ENCODE peak calls at places on chromosomes 4 and X, in seven cellular contexts. One of them, this sample, is unnamed.
A peak's percentile ranks its signal among the peaks of the same experiment; 100 is the strongest.

GRCh38 chrX:22399793-22400192 is 127.1 kb downstream of the CBLL2 start:
- DNase-seq in cardiac fibroblast: no peak
- DNase-seq in AG09309: no peak
- DNase-seq in left lung: no peak
- DNase-seq in kidney epithelial cell: peak; percentile 10
- DNase-seq in lung: no peak
- DNase-seq in body of pancreas: no peak
- DNase-seq in this sample: no peak

GRCh38 chr4:40976343-40976742 is 226.6 kb downstream of the NSUN7 start:
- DNase-seq in kidney epithelial cell: no peak
- DNase-seq in lung: no peak
- DNase-seq in cardiac fibroblast: peak; percentile 80
- DNase-seq in left lung: no peak
- DNase-seq in body of pancreas: peak; percentile 63
- DNase-seq in AG09309: no peak
- DNase-seq in this sample: no peak

GRCh38 chr4:6225469-6225868 is 25.1 kb upstream of the JAKMIP1 start:
- DNase-seq in cardiac fibroblast: peak; percentile 6
- DNase-seq in left lung: no peak
- DNase-seq in body of pancreas: no peak
- DNase-seq in kidney epithelial cell: no peak
- DNase-seq in AG09309: no peak
- DNase-seq in lung: no peak
- DNase-seq in this sample: no peak

GRCh38 chr4:46442963-46443362 is 53.0 kb upstream of the GABRA2 start:
- DNase-seq in body of pancreas: no peak
- DNase-seq in lung: no peak
- DNase-seq in kidney epithelial cell: no peak
- DNase-seq in left lung: no peak
- DNase-seq in AG09309: no peak
- DNase-seq in cardiac fibroblast: peak; percentile 31
- DNase-seq in this sample: no peak

GRCh38 chr4:10008208-10009005 is 12.9 kb downstream of the SLC2A9 start:
- DNase-seq in lung: no peak
- DNase-seq in body of pancreas: no peak
- DNase-seq in AG09309: no peak
- DNase-seq in left lung: no peak
- DNase-seq in kidney epithelial cell: no peak
- DNase-seq in cardiac fibroblast: peak; percentile 49
- DNase-seq in this sample: no peak

GRCh38 chr4:38177792-38178665 is 217.8 kb downstream of the PTTG2 start:
- DNase-seq in cardiac fibroblast: peak; percentile 81
- DNase-seq in kidney epithelial cell: no peak
- DNase-seq in body of pancreas: peak; percentile 95
- DNase-seq in left lung: peak; percentile 89
- DNase-seq in lung: peak; percentile 83
- DNase-seq in AG09309: no peak
- DNase-seq in this sample: peak; percentile 62

GRCh38 chrX:7146026-7146702 is 1.3 kb upstream of the STS start:
- DNase-seq in kidney epithelial cell: no peak
- DNase-seq in cardiac fibroblast: no peak
- DNase-seq in lung: no peak
- DNase-seq in body of pancreas: no peak
- DNase-seq in left lung: no peak
- DNase-seq in AG09309: no peak
- DNase-seq in this sample: no peak

GRCh38 chr4:8472689-8473197 is 32.2 kb downstream of the TRMT44 start:
- DNase-seq in left lung: no peak
- DNase-seq in body of pancreas: no peak
- DNase-seq in AG09309: peak; percentile 99
- DNase-seq in cardiac fibroblast: peak; percentile 96
- DNase-seq in kidney epithelial cell: peak; percentile 75
- DNase-seq in lung: no peak
- DNase-seq in this sample: no peak

GRCh38 chrX:39982927-39983326 is 114.8 kb downstream of the BCOR start:
- DNase-seq in lung: no peak
- DNase-seq in AG09309: no peak
- DNase-seq in kidney epithelial cell: no peak
- DNase-seq in cardiac fibroblast: no peak
- DNase-seq in left lung: no peak
- DNase-seq in body of pancreas: peak; percentile 15
- DNase-seq in this sample: no peak

GRCh38 chr4:152536545-152537182 is 772 bp upstream of the FBXW7 start:
- DNase-seq in kidney epithelial cell: no peak
- DNase-seq in left lung: no peak
- DNase-seq in AG09309: peak; percentile 4
- DNase-seq in cardiac fibroblast: peak; percentile 47
- DNase-seq in lung: peak; percentile 35
- DNase-seq in body of pancreas: no peak
- DNase-seq in this sample: peak; percentile 62

GRCh38 chrX:17831255-17831654 is 29.8 kb downstream of the RAI2 start:
- DNase-seq in left lung: no peak
- DNase-seq in lung: no peak
- DNase-seq in cardiac fibroblast: no peak
- DNase-seq in body of pancreas: no peak
- DNase-seq in AG09309: no peak
- DNase-seq in kidney epithelial cell: no peak
- DNase-seq in this sample: no peak

GRCh38 chrX:44945736-44946135 is 72.7 kb downstream of the KDM6A start:
- DNase-seq in AG09309: no peak
- DNase-seq in body of pancreas: no peak
- DNase-seq in cardiac fibroblast: no peak
- DNase-seq in lung: no peak
- DNase-seq in kidney epithelial cell: no peak
- DNase-seq in left lung: no peak
- DNase-seq in this sample: no peak

GRCh38 chr4:128315756-128316520 is 28.3 kb upstream of the PGRMC2 start:
- DNase-seq in kidney epithelial cell: no peak
- DNase-seq in cardiac fibroblast: no peak
- DNase-seq in body of pancreas: no peak
- DNase-seq in left lung: no peak
- DNase-seq in AG09309: no peak
- DNase-seq in lung: no peak
- DNase-seq in this sample: no peak

GRCh38 chrX:21798677-21799219 is 40.7 kb upstream of the MBTPS2 start:
- DNase-seq in lung: no peak
- DNase-seq in cardiac fibroblast: peak; percentile 24
- DNase-seq in body of pancreas: peak; percentile 68
- DNase-seq in kidney epithelial cell: peak; percentile 78
- DNase-seq in AG09309: no peak
- DNase-seq in left lung: no peak
- DNase-seq in this sample: no peak

GRCh38 chrX:40530471-40530870 is 50.3 kb upstream of the ATP6AP2 start:
- DNase-seq in cardiac fibroblast: no peak
- DNase-seq in kidney epithelial cell: no peak
- DNase-seq in lung: no peak
- DNase-seq in body of pancreas: no peak
- DNase-seq in left lung: no peak
- DNase-seq in AG09309: no peak
- DNase-seq in this sample: no peak

GRCh38 chr4:79395883-79396282 is 12.1 kb downstream of the GK2 start:
- DNase-seq in cardiac fibroblast: no peak
- DNase-seq in left lung: no peak
- DNase-seq in body of pancreas: no peak
- DNase-seq in kidney epithelial cell: no peak
- DNase-seq in AG09309: no peak
- DNase-seq in lung: no peak
- DNase-seq in this sample: no peak

GRCh38 chr4:155667538-155668511 is 1.2 kb downstream of the GUCY1A1 start:
- DNase-seq in left lung: peak; percentile 86
- DNase-seq in kidney epithelial cell: no peak
- DNase-seq in cardiac fibroblast: peak; percentile 47
- DNase-seq in AG09309: no peak
- DNase-seq in body of pancreas: peak; percentile 50
- DNase-seq in lung: peak; percentile 37
- DNase-seq in this sample: peak; percentile 47

GRCh38 chrX:129772796-129773431 is 6.8 kb upstream of the SASH3 start:
- DNase-seq in lung: peak; percentile 70
- DNase-seq in body of pancreas: peak; percentile 16
- DNase-seq in left lung: peak; percentile 90
- DNase-seq in kidney epithelial cell: no peak
- DNase-seq in AG09309: no peak
- DNase-seq in cardiac fibroblast: no peak
- DNase-seq in this sample: peak; percentile 97

GRCh38 chr4:42262701-42263490 is 110.4 kb upstream of the BEND4 start:
- DNase-seq in AG09309: no peak
- DNase-seq in left lung: no peak
- DNase-seq in cardiac fibroblast: no peak
- DNase-seq in kidney epithelial cell: no peak
- DNase-seq in body of pancreas: no peak
- DNase-seq in lung: no peak
- DNase-seq in this sample: no peak

GRCh38 chr4:177225605-177226004 is 84.1 kb upstream of the NEIL3 start:
- DNase-seq in body of pancreas: no peak
- DNase-seq in left lung: no peak
- DNase-seq in AG09309: no peak
- DNase-seq in cardiac fibroblast: no peak
- DNase-seq in lung: no peak
- DNase-seq in kidney epithelial cell: no peak
- DNase-seq in this sample: no peak

GRCh38 chrX:13533726-13534125 is 35.7 kb upstream of the EGFL6 start:
- DNase-seq in kidney epithelial cell: peak; percentile 1
- DNase-seq in cardiac fibroblast: peak; percentile 27
- DNase-seq in AG09309: no peak
- DNase-seq in lung: no peak
- DNase-seq in left lung: no peak
- DNase-seq in body of pancreas: no peak
- DNase-seq in this sample: no peak

GRCh38 chr4:13988347-13989265 is 361.1 kb upstream of the BOD1L1 start:
- DNase-seq in cardiac fibroblast: peak; percentile 96
- DNase-seq in left lung: no peak
- DNase-seq in lung: peak; percentile 33
- DNase-seq in AG09309: peak; percentile 87
- DNase-seq in kidney epithelial cell: no peak
- DNase-seq in body of pancreas: peak; percentile 17
- DNase-seq in this sample: no peak

GRCh38 chr4:125714845-125715244 is 400.1 kb downstream of the FAT4 start:
- DNase-seq in AG09309: no peak
- DNase-seq in left lung: no peak
- DNase-seq in body of pancreas: no peak
- DNase-seq in lung: no peak
- DNase-seq in cardiac fibroblast: no peak
- DNase-seq in kidney epithelial cell: no peak
- DNase-seq in this sample: no peak

GRCh38 chr4:70902577-70903281 is 560 bp downstream of the MOB1B start:
- DNase-seq in body of pancreas: no peak
- DNase-seq in AG09309: no peak
- DNase-seq in kidney epithelial cell: no peak
- DNase-seq in cardiac fibroblast: peak; percentile 43
- DNase-seq in left lung: no peak
- DNase-seq in lung: peak; percentile 39
- DNase-seq in this sample: no peak

GRCh38 chrX:131741103-131741581 is 197.3 kb downstream of the OR13H1 start:
- DNase-seq in body of pancreas: peak; percentile 94
- DNase-seq in left lung: no peak
- DNase-seq in kidney epithelial cell: no peak
- DNase-seq in lung: peak; percentile 85
- DNase-seq in cardiac fibroblast: no peak
- DNase-seq in AG09309: no peak
- DNase-seq in this sample: no peak
- TF ChIP-seq CTCF in body of pancreas: peak; percentile 76
- TF ChIP-seq CTCF in left lung: no peak
- TF ChIP-seq CTCF in kidney epithelial cell: peak; percentile 19
- TF ChIP-seq CTCF in lung: peak; percentile 37
- TF ChIP-seq CTCF in cardiac fibroblast: no peak
- TF ChIP-seq CTCF in AG09309: peak; percentile 42
- TF ChIP-seq CTCF in this sample: no peak

GRCh38 chrX:100606753-100607152 is 22.0 kb downstream of the TNMD start:
- DNase-seq in cardiac fibroblast: no peak
- DNase-seq in AG09309: no peak
- DNase-seq in lung: no peak
- DNase-seq in left lung: no peak
- DNase-seq in kidney epithelial cell: no peak
- DNase-seq in body of pancreas: no peak
- DNase-seq in this sample: no peak

GRCh38 chrX:100615015-100615414 is 21.6 kb downstream of the TSPAN6 start:
- DNase-seq in AG09309: peak; percentile 20
- DNase-seq in lung: no peak
- DNase-seq in body of pancreas: peak; percentile 20
- DNase-seq in cardiac fibroblast: peak; percentile 83
- DNase-seq in kidney epithelial cell: no peak
- DNase-seq in left lung: no peak
- DNase-seq in this sample: no peak

GRCh38 chrX:100611951-100612350 is 24.7 kb downstream of the TSPAN6 start:
- DNase-seq in lung: no peak
- DNase-seq in kidney epithelial cell: no peak
- DNase-seq in left lung: no peak
- DNase-seq in body of pancreas: no peak
- DNase-seq in cardiac fibroblast: no peak
- DNase-seq in AG09309: no peak
- DNase-seq in this sample: no peak

DNA sequence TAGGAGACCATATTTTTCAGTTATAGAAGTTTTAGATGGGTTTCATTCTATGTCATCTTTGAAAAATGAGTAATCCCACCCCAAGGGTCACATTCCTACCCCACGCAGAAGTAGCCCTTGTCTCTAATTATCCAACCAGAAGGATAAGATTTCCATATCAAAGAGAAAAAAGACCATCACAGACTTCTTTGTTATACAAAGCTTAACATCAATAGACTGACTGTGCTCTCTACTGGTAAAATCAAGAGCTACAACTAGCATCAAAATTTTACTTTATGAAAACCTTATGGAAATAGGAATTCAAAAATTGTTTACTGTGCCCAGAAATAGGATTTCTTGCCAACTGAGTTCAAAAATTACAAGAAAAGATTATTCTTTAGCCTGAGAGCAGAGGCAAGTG is 24.9 kb downstream of the TNMD start:
- DNase-seq in AG09309: no peak
- DNase-seq in lung: no peak
- DNase-seq in body of pancreas: no peak
- DNase-seq in left lung: no peak
- DNase-seq in cardiac fibroblast: peak; percentile 1
- DNase-seq in kidney epithelial cell: no peak
- DNase-seq in this sample: no peak
- TF ChIP-seq CTCF in AG09309: peak; percentile 5
- TF ChIP-seq CTCF in lung: no peak
- TF ChIP-seq CTCF in body of pancreas: no peak
- TF ChIP-seq CTCF in left lung: no peak
- TF ChIP-seq CTCF in cardiac fibroblast: no peak
- TF ChIP-seq CTCF in kidney epithelial cell: no peak
- TF ChIP-seq CTCF in this sample: no peak

GRCh38 chr4:89598602-89599001 is 238.4 kb downstream of the SNCA start:
- DNase-seq in kidney epithelial cell: no peak
- DNase-seq in body of pancreas: no peak
- DNase-seq in cardiac fibroblast: peak; percentile 11
- DNase-seq in lung: no peak
- DNase-seq in AG09309: no peak
- DNase-seq in left lung: no peak
- DNase-seq in this sample: no peak
- TF ChIP-seq CTCF in kidney epithelial cell: peak; percentile 60
- TF ChIP-seq CTCF in body of pancreas: no peak
- TF ChIP-seq CTCF in cardiac fibroblast: no peak
- TF ChIP-seq CTCF in lung: no peak
- TF ChIP-seq CTCF in AG09309: peak; percentile 18
- TF ChIP-seq CTCF in left lung: no peak
- TF ChIP-seq CTCF in this sample: peak; percentile 12

DNA sequence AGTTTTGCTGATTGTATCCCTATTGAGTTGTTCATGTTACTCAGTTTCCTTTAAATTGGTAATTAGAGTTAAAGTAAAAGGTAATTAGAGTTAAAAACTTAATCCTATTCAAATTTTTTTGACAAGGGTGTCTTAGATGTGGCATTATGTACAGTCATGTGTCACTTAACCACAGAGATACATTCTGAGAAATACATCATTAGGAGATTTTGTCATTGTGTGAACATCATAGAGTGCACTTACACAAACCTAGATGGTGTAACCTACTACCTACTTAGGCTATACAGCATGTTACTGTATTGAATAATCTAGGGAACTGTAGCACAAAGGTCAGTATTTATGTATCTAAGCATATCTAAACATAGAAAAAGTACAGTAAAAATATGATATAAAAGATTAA is 39.2 kb downstream of the BEX3 start:
- DNase-seq in lung: no peak
- DNase-seq in left lung: no peak
- DNase-seq in AG09309: no peak
- DNase-seq in cardiac fibroblast: no peak
- DNase-seq in body of pancreas: no peak
- DNase-seq in kidney epithelial cell: no peak
- DNase-seq in this sample: no peak
- TF ChIP-seq CTCF in lung: no peak
- TF ChIP-seq CTCF in left lung: no peak
- TF ChIP-seq CTCF in AG09309: no peak
- TF ChIP-seq CTCF in cardiac fibroblast: no peak
- TF ChIP-seq CTCF in body of pancreas: no peak
- TF ChIP-seq CTCF in kidney epithelial cell: no peak
- TF ChIP-seq CTCF in this sample: no peak